ENCODE peak calls at places on chromosomes 6 and 20, in nine cellular contexts. One of them, this sample, is unnamed.

GRCh38 chr6:158988477-158988876 is 11.5 kb downstream of the RSPH3 start:
- DNase-seq in RWPE1: no peak
- DNase-seq in cardiac fibroblast: no peak
- DNase-seq in stimulated activated CD8-positive, alpha-beta memory T cell treated with anti-CD3 and anti-CD28 coated beads, Interleukin-2, amount 100 ng/mL, for 1 hour: no peak
- DNase-seq in astrocyte: no peak
- DNase-seq in transverse colon: no peak
- DNase-seq in T-helper 1 cell: no peak
- DNase-seq in LoVo: no peak
- DNase-seq in nephron progenitor cell: no peak
- DNase-seq in this sample: no peak

GRCh38 chr6:37635319-37635718 is 62.4 kb downstream of the MDGA1 start:
- DNase-seq in RWPE1: no peak
- DNase-seq in cardiac fibroblast: no peak
- DNase-seq in stimulated activated CD8-positive, alpha-beta memory T cell treated with anti-CD3 and anti-CD28 coated beads, Interleukin-2, amount 100 ng/mL, for 1 hour: no peak
- DNase-seq in astrocyte: no peak
- DNase-seq in transverse colon: no peak
- DNase-seq in T-helper 1 cell: no peak
- DNase-seq in LoVo: no peak
- DNase-seq in nephron progenitor cell: no peak
- DNase-seq in this sample: no peak

GRCh38 chr6:34047913-34048867 is 97.7 kb downstream of the GRM4 start:
- DNase-seq in RWPE1: no peak
- DNase-seq in cardiac fibroblast: no peak
- DNase-seq in stimulated activated CD8-positive, alpha-beta memory T cell treated with anti-CD3 and anti-CD28 coated beads, Interleukin-2, amount 100 ng/mL, for 1 hour: no peak
- DNase-seq in astrocyte: no peak
- DNase-seq in transverse colon: no peak
- DNase-seq in T-helper 1 cell: no peak
- DNase-seq in LoVo: no peak
- DNase-seq in nephron progenitor cell: no peak
- DNase-seq in this sample: no peak

GRCh38 chr6:129667621-129668020 is 42.4 kb downstream of the ARHGAP18 start:
- DNase-seq in RWPE1: no peak
- DNase-seq in cardiac fibroblast: peak; percentile 71
- DNase-seq in stimulated activated CD8-positive, alpha-beta memory T cell treated with anti-CD3 and anti-CD28 coated beads, Interleukin-2, amount 100 ng/mL, for 1 hour: no peak
- DNase-seq in astrocyte: peak; percentile 54
- DNase-seq in transverse colon: no peak
- DNase-seq in T-helper 1 cell: no peak
- DNase-seq in LoVo: no peak
- DNase-seq in nephron progenitor cell: no peak
- DNase-seq in this sample: no peak

GRCh38 chr20:62780696-62781095 is 15.6 kb upstream of the MRGBP start:
- DNase-seq in RWPE1: no peak
- DNase-seq in cardiac fibroblast: no peak
- DNase-seq in stimulated activated CD8-positive, alpha-beta memory T cell treated with anti-CD3 and anti-CD28 coated beads, Interleukin-2, amount 100 ng/mL, for 1 hour: no peak
- DNase-seq in astrocyte: no peak
- DNase-seq in transverse colon: no peak
- DNase-seq in T-helper 1 cell: no peak
- DNase-seq in LoVo: no peak
- DNase-seq in nephron progenitor cell: no peak
- DNase-seq in this sample: no peak

GRCh38 chr6:32968770-32969684 is 633 bp downstream of the BRD2 start:
- DNase-seq in RWPE1: peak; percentile 91
- DNase-seq in cardiac fibroblast: peak; percentile 88
- DNase-seq in stimulated activated CD8-positive, alpha-beta memory T cell treated with anti-CD3 and anti-CD28 coated beads, Interleukin-2, amount 100 ng/mL, for 1 hour: peak; percentile 33
- DNase-seq in astrocyte: peak; percentile 72
- DNase-seq in transverse colon: peak; percentile 80
- DNase-seq in T-helper 1 cell: peak; percentile 38
- DNase-seq in LoVo: peak; percentile 68
- DNase-seq in nephron progenitor cell: peak; percentile 69
- DNase-seq in this sample: peak; percentile 74

GRCh38 chr6:73929421-73929820 is 233.4 kb downstream of the CD109 start:
- DNase-seq in RWPE1: peak; percentile 66
- DNase-seq in cardiac fibroblast: no peak
- DNase-seq in stimulated activated CD8-positive, alpha-beta memory T cell treated with anti-CD3 and anti-CD28 coated beads, Interleukin-2, amount 100 ng/mL, for 1 hour: no peak
- DNase-seq in astrocyte: no peak
- DNase-seq in transverse colon: no peak
- DNase-seq in T-helper 1 cell: no peak
- DNase-seq in LoVo: peak; percentile 82
- DNase-seq in nephron progenitor cell: no peak
- DNase-seq in this sample: peak; percentile 93

GRCh38 chr20:57695012-57695411 is 14.8 kb downstream of the PMEPA1 start:
- DNase-seq in RWPE1: peak; percentile 97
- DNase-seq in cardiac fibroblast: no peak
- DNase-seq in stimulated activated CD8-positive, alpha-beta memory T cell treated with anti-CD3 and anti-CD28 coated beads, Interleukin-2, amount 100 ng/mL, for 1 hour: no peak
- DNase-seq in astrocyte: peak; percentile 68
- DNase-seq in transverse colon: no peak
- DNase-seq in T-helper 1 cell: no peak
- DNase-seq in LoVo: peak; percentile 83
- DNase-seq in nephron progenitor cell: no peak
- DNase-seq in this sample: peak; percentile 94

GRCh38 chr6:152954443-152954842 is 28.4 kb downstream of the FBXO5 start:
- DNase-seq in RWPE1: no peak
- DNase-seq in cardiac fibroblast: no peak
- DNase-seq in stimulated activated CD8-positive, alpha-beta memory T cell treated with anti-CD3 and anti-CD28 coated beads, Interleukin-2, amount 100 ng/mL, for 1 hour: no peak
- DNase-seq in astrocyte: no peak
- DNase-seq in transverse colon: no peak
- DNase-seq in T-helper 1 cell: no peak
- DNase-seq in LoVo: no peak
- DNase-seq in nephron progenitor cell: no peak
- DNase-seq in this sample: no peak

GRCh38 chr20:63860325-63861051 is 810 bp upstream of the ABHD16B start:
- DNase-seq in RWPE1: no peak
- DNase-seq in cardiac fibroblast: no peak
- DNase-seq in stimulated activated CD8-positive, alpha-beta memory T cell treated with anti-CD3 and anti-CD28 coated beads, Interleukin-2, amount 100 ng/mL, for 1 hour: no peak
- DNase-seq in astrocyte: no peak
- DNase-seq in transverse colon: no peak
- DNase-seq in T-helper 1 cell: no peak
- DNase-seq in LoVo: no peak
- DNase-seq in nephron progenitor cell: no peak
- DNase-seq in this sample: no peak

GRCh38 chr20:848218-848617 is 14.7 kb downstream of the FAM110A start:
- DNase-seq in RWPE1: no peak
- DNase-seq in cardiac fibroblast: no peak
- DNase-seq in stimulated activated CD8-positive, alpha-beta memory T cell treated with anti-CD3 and anti-CD28 coated beads, Interleukin-2, amount 100 ng/mL, for 1 hour: no peak
- DNase-seq in astrocyte: no peak
- DNase-seq in transverse colon: no peak
- DNase-seq in T-helper 1 cell: no peak
- DNase-seq in LoVo: no peak
- DNase-seq in nephron progenitor cell: no peak
- DNase-seq in this sample: no peak

GRCh38 chr6:91476000-91476399 is 889.1 kb upstream of the MAP3K7 start:
- DNase-seq in RWPE1: peak; percentile 13
- DNase-seq in cardiac fibroblast: no peak
- DNase-seq in stimulated activated CD8-positive, alpha-beta memory T cell treated with anti-CD3 and anti-CD28 coated beads, Interleukin-2, amount 100 ng/mL, for 1 hour: no peak
- DNase-seq in astrocyte: peak; percentile 76
- DNase-seq in transverse colon: peak; percentile 13
- DNase-seq in T-helper 1 cell: no peak
- DNase-seq in LoVo: peak; percentile 24
- DNase-seq in nephron progenitor cell: no peak
- DNase-seq in this sample: peak; percentile 52

GRCh38 chr6:44782198-44782597 is 394.7 kb downstream of the CDC5L start:
- DNase-seq in RWPE1: no peak
- DNase-seq in cardiac fibroblast: no peak
- DNase-seq in stimulated activated CD8-positive, alpha-beta memory T cell treated with anti-CD3 and anti-CD28 coated beads, Interleukin-2, amount 100 ng/mL, for 1 hour: no peak
- DNase-seq in astrocyte: no peak
- DNase-seq in transverse colon: no peak
- DNase-seq in T-helper 1 cell: no peak
- DNase-seq in LoVo: no peak
- DNase-seq in nephron progenitor cell: no peak
- DNase-seq in this sample: no peak

GRCh38 chr6:36319436-36319762 is 17.3 kb downstream of the BNIP5 start:
- DNase-seq in RWPE1: no peak
- DNase-seq in cardiac fibroblast: no peak
- DNase-seq in stimulated activated CD8-positive, alpha-beta memory T cell treated with anti-CD3 and anti-CD28 coated beads, Interleukin-2, amount 100 ng/mL, for 1 hour: no peak
- DNase-seq in astrocyte: no peak
- DNase-seq in transverse colon: peak; percentile 82
- DNase-seq in T-helper 1 cell: no peak
- DNase-seq in LoVo: peak; percentile 71
- DNase-seq in nephron progenitor cell: no peak
- DNase-seq in this sample: no peak

GRCh38 chr6:33312361-33313104 is 1.3 kb downstream of the TAPBP start:
- DNase-seq in RWPE1: peak; percentile 90
- DNase-seq in cardiac fibroblast: peak; percentile 69
- DNase-seq in stimulated activated CD8-positive, alpha-beta memory T cell treated with anti-CD3 and anti-CD28 coated beads, Interleukin-2, amount 100 ng/mL, for 1 hour: peak; percentile 73
- DNase-seq in astrocyte: peak; percentile 65
- DNase-seq in transverse colon: peak; percentile 89
- DNase-seq in T-helper 1 cell: peak; percentile 87
- DNase-seq in LoVo: peak; percentile 73
- DNase-seq in nephron progenitor cell: peak; percentile 49
- DNase-seq in this sample: peak; percentile 84

GRCh38 chr6:23692184-23692583 is 433.8 kb upstream of the NRSN1 start:
- DNase-seq in RWPE1: no peak
- DNase-seq in cardiac fibroblast: no peak
- DNase-seq in stimulated activated CD8-positive, alpha-beta memory T cell treated with anti-CD3 and anti-CD28 coated beads, Interleukin-2, amount 100 ng/mL, for 1 hour: no peak
- DNase-seq in astrocyte: no peak
- DNase-seq in transverse colon: no peak
- DNase-seq in T-helper 1 cell: no peak
- DNase-seq in LoVo: no peak
- DNase-seq in nephron progenitor cell: no peak
- DNase-seq in this sample: peak; percentile 70

GRCh38 chr6:26249959-26250805 is 114.8 kb upstream of the BTN3A2 start:
- DNase-seq in RWPE1: no peak
- DNase-seq in cardiac fibroblast: peak; percentile 83
- DNase-seq in stimulated activated CD8-positive, alpha-beta memory T cell treated with anti-CD3 and anti-CD28 coated beads, Interleukin-2, amount 100 ng/mL, for 1 hour: peak; percentile 59
- DNase-seq in astrocyte: peak; percentile 74
- DNase-seq in transverse colon: peak; percentile 84
- DNase-seq in T-helper 1 cell: peak; percentile 57
- DNase-seq in LoVo: peak; percentile 68
- DNase-seq in nephron progenitor cell: peak; percentile 53
- DNase-seq in this sample: peak; percentile 82

GRCh38 chr6:84546427-84546914 is 217.9 kb downstream of the TBX18 start:
- DNase-seq in RWPE1: no peak
- DNase-seq in cardiac fibroblast: peak; percentile 18
- DNase-seq in stimulated activated CD8-positive, alpha-beta memory T cell treated with anti-CD3 and anti-CD28 coated beads, Interleukin-2, amount 100 ng/mL, for 1 hour: no peak
- DNase-seq in astrocyte: peak; percentile 50
- DNase-seq in transverse colon: no peak
- DNase-seq in T-helper 1 cell: no peak
- DNase-seq in LoVo: no peak
- DNase-seq in nephron progenitor cell: peak; percentile 29
- DNase-seq in this sample: peak; percentile 10

GRCh38 chr20:12358006-12358654 is 440.4 kb downstream of the BTBD3 start:
- DNase-seq in RWPE1: no peak
- DNase-seq in cardiac fibroblast: peak; percentile 18
- DNase-seq in stimulated activated CD8-positive, alpha-beta memory T cell treated with anti-CD3 and anti-CD28 coated beads, Interleukin-2, amount 100 ng/mL, for 1 hour: no peak
- DNase-seq in astrocyte: no peak
- DNase-seq in transverse colon: no peak
- DNase-seq in T-helper 1 cell: no peak
- DNase-seq in LoVo: peak; percentile 20
- DNase-seq in nephron progenitor cell: no peak
- DNase-seq in this sample: peak; percentile 12

GRCh38 chr20:11807070-11807741 is 110.5 kb upstream of the BTBD3 start:
- DNase-seq in RWPE1: peak; percentile 61
- DNase-seq in cardiac fibroblast: peak; percentile 92
- DNase-seq in stimulated activated CD8-positive, alpha-beta memory T cell treated with anti-CD3 and anti-CD28 coated beads, Interleukin-2, amount 100 ng/mL, for 1 hour: no peak
- DNase-seq in astrocyte: peak; percentile 92
- DNase-seq in transverse colon: no peak
- DNase-seq in T-helper 1 cell: no peak
- DNase-seq in LoVo: no peak
- DNase-seq in nephron progenitor cell: no peak
- DNase-seq in this sample: peak; percentile 69

GRCh38 chr6:14676084-14676483 is 558.5 kb downstream of the CD83 start:
- DNase-seq in RWPE1: no peak
- DNase-seq in cardiac fibroblast: peak; percentile 81
- DNase-seq in stimulated activated CD8-positive, alpha-beta memory T cell treated with anti-CD3 and anti-CD28 coated beads, Interleukin-2, amount 100 ng/mL, for 1 hour: no peak
- DNase-seq in astrocyte: peak; percentile 39
- DNase-seq in transverse colon: no peak
- DNase-seq in T-helper 1 cell: no peak
- DNase-seq in LoVo: no peak
- DNase-seq in nephron progenitor cell: no peak
- DNase-seq in this sample: peak; percentile 90

GRCh38 chr6:84078335-84078734 is 44.8 kb downstream of the MRAP2 start:
- DNase-seq in RWPE1: no peak
- DNase-seq in cardiac fibroblast: no peak
- DNase-seq in stimulated activated CD8-positive, alpha-beta memory T cell treated with anti-CD3 and anti-CD28 coated beads, Interleukin-2, amount 100 ng/mL, for 1 hour: no peak
- DNase-seq in astrocyte: no peak
- DNase-seq in transverse colon: no peak
- DNase-seq in T-helper 1 cell: no peak
- DNase-seq in LoVo: no peak
- DNase-seq in nephron progenitor cell: no peak
- DNase-seq in this sample: no peak

GRCh38 chr20:57408131-57408530 is 16.9 kb downstream of the RBM38 start:
- DNase-seq in RWPE1: no peak
- DNase-seq in cardiac fibroblast: no peak
- DNase-seq in stimulated activated CD8-positive, alpha-beta memory T cell treated with anti-CD3 and anti-CD28 coated beads, Interleukin-2, amount 100 ng/mL, for 1 hour: no peak
- DNase-seq in astrocyte: no peak
- DNase-seq in transverse colon: no peak
- DNase-seq in T-helper 1 cell: no peak
- DNase-seq in LoVo: no peak
- DNase-seq in nephron progenitor cell: peak; percentile 38
- DNase-seq in this sample: no peak

GRCh38 chr6:19845271-19846046 is 8.3 kb downstream of the ID4 start:
- DNase-seq in RWPE1: no peak
- DNase-seq in cardiac fibroblast: no peak
- DNase-seq in stimulated activated CD8-positive, alpha-beta memory T cell treated with anti-CD3 and anti-CD28 coated beads, Interleukin-2, amount 100 ng/mL, for 1 hour: no peak
- DNase-seq in astrocyte: peak; percentile 41
- DNase-seq in transverse colon: no peak
- DNase-seq in T-helper 1 cell: no peak
- DNase-seq in LoVo: no peak
- DNase-seq in nephron progenitor cell: no peak
- DNase-seq in this sample: no peak

GRCh38 chr6:80742481-80742880 is 636.0 kb downstream of the BCKDHB start:
- DNase-seq in RWPE1: peak; percentile 13
- DNase-seq in cardiac fibroblast: peak; percentile 74
- DNase-seq in stimulated activated CD8-positive, alpha-beta memory T cell treated with anti-CD3 and anti-CD28 coated beads, Interleukin-2, amount 100 ng/mL, for 1 hour: no peak
- DNase-seq in astrocyte: peak; percentile 39
- DNase-seq in transverse colon: no peak
- DNase-seq in T-helper 1 cell: no peak
- DNase-seq in LoVo: peak; percentile 7
- DNase-seq in nephron progenitor cell: no peak
- DNase-seq in this sample: peak; percentile 32